ENCODE peak calls at places on chromosomes 6 and 20, in seven cellular contexts. X is HCT116, G is hepatocyte, C is MM.1S, Q is GM23248, U is PC-3, V is neural progenitor cell. J is an unnamed sample.

GRCh38 chr6:140289186-140289585 is 914.7 kb upstream of the CITED2 start:
- DNase-seq in X (no peak), G (no peak), C (no peak), Q (no peak), U (no peak), V (no peak), J (no peak)

GRCh38 chr20:63756648-63756991 is 17.0 kb downstream of the SLC2A4RG start:
- DNase-seq in X (no peak), G (no peak), C (no peak), Q (no peak), U (no peak), V (no peak), J (no peak)

GRCh38 chr6:10587694-10588392 is 66.7 kb downstream of the GCNT2 start:
- DNase-seq in X (no peak), G (no peak), C (no peak), Q (no peak), U (no peak), V (no peak), J (no peak)

GRCh38 chr20:25061821-25062530 is 4.0 kb upstream of the ACSS1 start:
- DNase-seq in X (no peak), G (no peak), C (no peak), Q (no peak), U (no peak), V (no peak), J (no peak)

GRCh38 chr20:62104234-62104789 is 18.0 kb upstream of the LSM14B start:
- DNase-seq in X (no peak), G (no peak), C (no peak), Q (no peak), U (no peak), V (no peak), J (no peak)

GRCh38 chr20:52948491-52948890 is 23.7 kb upstream of the TSHZ2 start:
- DNase-seq in X (no peak), G (no peak), C (no peak), Q (no peak), U (no peak), V (no peak), J (no peak)

GRCh38 chr6:134073156-134073555 is 20.7 kb upstream of the SLC2A12 start:
- DNase-seq in X (no peak), G (no peak), C (no peak), Q (no peak), U (no peak), V (no peak), J (no peak)

GRCh38 chr6:159252955-159253508 is 83.8 kb downstream of the FNDC1 start:
- DNase-seq in X (peak; percentile 33), G (peak; percentile 48), C (peak; percentile 22), Q (peak; percentile 58), U (peak; percentile 39), V (peak; percentile 68), J (peak; percentile 68)

GRCh38 chr20:4299773-4300172 is 284.4 kb upstream of the RNF24 start:
- DNase-seq in X (no peak), G (no peak), C (no peak), Q (peak; percentile 79), U (no peak), V (no peak), J (no peak)

GRCh38 chr6:32700391-32701040 is 34.1 kb upstream of the HLA-DQB1 start:
- DNase-seq in X (peak; percentile 61), G (peak; percentile 78), C (peak; percentile 38), Q (peak; percentile 67), U (peak; percentile 68), V (peak; percentile 77), J (peak; percentile 70)

GRCh38 chr6:129134535-129134934 is 251.6 kb downstream of the LAMA2 start:
- DNase-seq in X (no peak), G (no peak), C (no peak), Q (no peak), U (no peak), V (no peak), J (no peak)

GRCh38 chr6:44303842-44304241 is 9.3 kb downstream of the AARS2 start:
- DNase-seq in X (no peak), G (no peak), C (no peak), Q (no peak), U (no peak), V (no peak), J (no peak)

GRCh38 chr20:33685328-33686007 is 717 bp downstream of the E2F1 start:
- DNase-seq in X (no peak), G (peak; percentile 74), C (peak; percentile 87), Q (peak; percentile 60), U (peak; percentile 40), V (peak; percentile 63), J (peak; percentile 98)

GRCh38 chr20:20199338-20200160 is 147.2 kb downstream of the CFAP61 start:
- DNase-seq in X (no peak), G (no peak), C (no peak), Q (no peak), U (no peak), V (peak; percentile 38), J (no peak)

GRCh38 chr6:162443101-162443500 is 284.5 kb downstream of the PRKN start:
- DNase-seq in X (no peak), G (no peak), C (no peak), Q (no peak), U (peak; percentile 54), V (no peak), J (no peak)

GRCh38 chr6:24492475-24492874 is 2.3 kb upstream of the ALDH5A1 start:
- DNase-seq in X (no peak), G (peak; percentile 17), C (no peak), Q (peak; percentile 18), U (no peak), V (peak; percentile 50), J (peak; percentile 70)

GRCh38 chr6:15399651-15400470 is 154.0 kb downstream of the JARID2 start:
- DNase-seq in X (no peak), G (peak; percentile 75), C (no peak), Q (peak; percentile 78), U (peak; percentile 69), V (peak; percentile 55), J (no peak)

GRCh38 chr6:74519172-74519571 is 686.7 kb downstream of the COL12A1 start:
- DNase-seq in X (no peak), G (peak; percentile 23), C (no peak), Q (peak; percentile 86), U (peak; percentile 38), V (no peak), J (no peak)

GRCh38 chr20:57657537-57658446 is 37.6 kb upstream of the ZBP1 start:
- DNase-seq in X (no peak), G (no peak), C (no peak), Q (no peak), U (no peak), V (no peak), J (peak; percentile 16)

GRCh38 chr6:21402368-21402767 is 191.2 kb upstream of the SOX4 start:
- DNase-seq in X (no peak), G (peak; percentile 12), C (no peak), Q (peak; percentile 83), U (no peak), V (no peak), J (no peak)

GRCh38 chr20:38877483-38877882 is 48.7 kb upstream of the FAM83D start:
- DNase-seq in X (no peak), G (no peak), C (no peak), Q (no peak), U (no peak), V (no peak), J (no peak)

GRCh38 chr20:38872491-38873049 is 53.6 kb upstream of the FAM83D start:
- DNase-seq in X (no peak), G (no peak), C (peak; percentile 58), Q (no peak), U (no peak), V (no peak), J (peak; percentile 32)

GRCh38 chr20:38873050-38873581 is 53.1 kb upstream of the FAM83D start:
- DNase-seq in X (no peak), G (no peak), C (peak; percentile 91), Q (no peak), U (no peak), V (no peak), J (peak; percentile 73)

GRCh38 chr20:38874460-38875169 is 51.6 kb upstream of the FAM83D start:
- DNase-seq in X (no peak), G (no peak), C (peak; percentile 76), Q (no peak), U (no peak), V (no peak), J (peak; percentile 71)

DNA sequence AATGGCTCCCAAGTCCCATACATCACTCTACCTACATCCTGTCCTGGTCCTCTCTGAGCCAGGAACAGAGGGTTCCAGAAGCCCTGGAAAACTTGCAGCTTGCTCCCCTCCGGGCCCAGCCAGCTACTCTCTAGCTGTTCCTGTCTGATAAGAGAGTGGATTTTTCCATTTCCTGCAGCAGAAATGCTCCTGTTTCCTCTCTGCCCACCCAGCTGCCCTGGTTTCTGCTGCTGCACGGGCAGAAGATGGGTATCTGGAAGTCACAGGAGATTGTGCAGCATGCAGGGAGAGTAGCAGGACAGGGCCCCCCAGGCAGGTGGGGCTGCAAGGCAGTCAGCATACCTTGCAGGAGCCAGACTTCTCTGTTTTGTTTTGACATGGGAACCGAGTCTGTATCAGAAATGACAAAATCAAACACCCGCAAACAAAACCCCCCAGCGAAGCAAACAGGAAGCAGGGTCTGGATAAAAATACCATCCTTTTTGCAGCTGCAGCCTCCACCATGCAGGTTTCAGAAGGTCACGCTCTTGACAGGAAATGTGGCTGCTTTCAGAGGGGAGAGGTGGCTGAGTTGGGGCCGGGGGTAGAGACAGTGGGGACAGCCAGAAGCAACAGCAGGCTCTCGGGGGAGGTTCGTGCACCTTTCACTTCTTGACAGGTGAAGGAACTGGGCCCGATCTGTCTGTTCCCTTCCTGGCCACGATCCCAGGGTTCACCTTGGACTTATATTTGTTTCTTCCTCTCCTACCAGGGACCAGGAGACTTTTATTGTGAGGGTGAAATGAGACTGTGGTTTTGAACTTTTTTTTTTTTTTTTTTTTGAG is 50.8 kb upstream of the FAM83D start:
- DNase-seq in X (no peak), G (no peak), C (peak; percentile 97), Q (no peak), U (no peak), V (no peak), J (peak; percentile 97)
- TF ChIP-seq EZH2phosphoT487 in X (no peak), G (no peak), C (no peak), Q (no peak), U (no peak), V (no peak), J (no peak)

GRCh38 chr6:1608222-1608975 is 1.3 kb upstream of the FOXC1 start:
- DNase-seq in X (no peak), G (peak; percentile 14), C (no peak), Q (peak; percentile 19), U (no peak), V (peak; percentile 50), J (no peak)
- TF ChIP-seq EZH2phosphoT487 in X (no peak), G (no peak), C (no peak), Q (peak; percentile 56), U (no peak), V (peak; percentile 97), J (no peak)

GRCh38 chr6:13730704-13731103 is 19.1 kb upstream of the RANBP9 start:
- DNase-seq in X (no peak), G (no peak), C (no peak), Q (no peak), U (no peak), V (no peak), J (no peak)

GRCh38 chr6:13729891-13730290 is 18.3 kb upstream of the RANBP9 start:
- DNase-seq in X (no peak), G (no peak), C (no peak), Q (peak; percentile 83), U (peak; percentile 66), V (no peak), J (no peak)

GRCh38 chr6:13733178-13733851 is 21.7 kb upstream of the RANBP9 start:
- DNase-seq in X (no peak), G (peak; percentile 64), C (no peak), Q (peak; percentile 92), U (peak; percentile 76), V (no peak), J (no peak)
- TF ChIP-seq EZH2phosphoT487 in X (no peak), G (no peak), C (no peak), Q (no peak), U (no peak), V (no peak), J (no peak)

GRCh38 chr20:32168184-32168910 is 39.2 kb downstream of the PLAGL2 start:
- DNase-seq in X (peak; percentile 3), G (no peak), C (no peak), Q (peak; percentile 13), U (no peak), V (peak; percentile 57), J (no peak)
- TF ChIP-seq EZH2phosphoT487 in X (no peak), G (no peak), C (no peak), Q (no peak), U (no peak), V (no peak), J (no peak)